ENCODE peak calls at places on chromosome 15, in seven cellular contexts. D is Right ventricle myocardium superior; R is anterior cingulate cortex; E is SK-N-SH; A is fibroblast of lung; Z is stimulated activated CD4-positive, alpha-beta T cell treated with anti-CD3 and anti-CD28 coated beads, Interleukin-4, amount 100 ng/mL, for 1 hour; J is RCC 7860. V is an unnamed sample.
A peak's percentile ranks its signal among the peaks of the same experiment; 100 is the strongest.

GRCh38 chr15:71792521-71792920 is 17.8 kb upstream of the NR2E3 start:
- DNase-seq in E (no peak), Z (no peak), A (peak; percentile 87), D (no peak), R (no peak), J (peak; percentile 62), V (no peak)

GRCh38 chr15:90114451-90114901 is 12.2 kb upstream of the IDH2 start:
- DNase-seq in Z (no peak), A (peak; percentile 24), J (no peak), E (no peak), R (no peak), D (no peak), V (no peak)

GRCh38 chr15:83435202-83435601 is 11.9 kb upstream of the SH3GL3 start:
- DNase-seq in D (no peak), Z (no peak), A (peak; percentile 71), R (no peak), J (peak; percentile 43), E (no peak), V (peak; percentile 16)

GRCh38 chr15:64045774-64046346 is 425 bp downstream of the DAPK2 start:
- DNase-seq in R (no peak), D (peak; percentile 67), E (peak; percentile 89), J (no peak), Z (no peak), A (peak; percentile 11), V (peak; percentile 53)

GRCh38 chr15:40108061-40108854 is 421 bp downstream of the BMF start:
- DNase-seq in D (peak; percentile 83), A (peak; percentile 55), J (peak; percentile 5), Z (no peak), R (no peak), E (peak; percentile 66), V (peak; percentile 50)

GRCh38 chr15:28955686-28956421 is 70.1 kb downstream of the APBA2 start:
- DNase-seq in D (no peak), A (peak; percentile 94), R (no peak), J (peak; percentile 27), E (no peak), Z (no peak), V (no peak)

GRCh38 chr15:77702211-77702957 is 69.7 kb upstream of the LINGO1 start:
- DNase-seq in A (peak; percentile 28), E (no peak), Z (peak; percentile 8), D (no peak), R (no peak), J (no peak), V (peak; percentile 51)

GRCh38 chr15:52783929-52784798 is 6.0 kb downstream of the ONECUT1 start:
- DNase-seq in Z (peak; percentile 48), R (no peak), E (peak; percentile 81), J (no peak), D (no peak), A (no peak), V (peak; percentile 65)

GRCh38 chr15:71332605-71333004 is 217.3 kb downstream of the THSD4 start:
- DNase-seq in E (no peak), R (no peak), A (peak; percentile 80), D (no peak), Z (no peak), J (no peak), V (no peak)

GRCh38 chr15:82807920-82808633 is 1.4 kb upstream of the WHAMM start:
- DNase-seq in J (no peak), A (no peak), E (no peak), R (no peak), Z (no peak), D (no peak), V (peak; percentile 58)

GRCh38 chr15:56959318-56959648 is 40.8 kb downstream of the TCF12 start:
- DNase-seq in D (no peak), Z (no peak), E (no peak), A (no peak), J (no peak), R (no peak), V (no peak)

GRCh38 chr15:87619161-87619960 is 637.2 kb downstream of the NTRK3 start:
- DNase-seq in D (peak; percentile 50), R (no peak), J (peak; percentile 66), A (peak; percentile 95), Z (no peak), E (peak; percentile 15), V (no peak)

GRCh38 chr15:47933865-47934264 is 186.9 kb upstream of the SLC24A5 start:
- DNase-seq in R (no peak), D (no peak), E (no peak), Z (no peak), A (no peak), J (no peak), V (no peak)

GRCh38 chr15:68769702-68770101 is 51.0 kb downstream of the ANP32A start:
- DNase-seq in D (no peak), A (no peak), Z (no peak), R (no peak), J (no peak), E (no peak), V (no peak)

GRCh38 chr15:52689562-52689961 is 10.4 kb upstream of the ATOSA start:
- DNase-seq in E (no peak), J (no peak), A (no peak), R (no peak), D (no peak), Z (no peak), V (no peak)

GRCh38 chr15:77541421-77542181 is 91.1 kb downstream of the LINGO1 start:
- DNase-seq in A (peak; percentile 32), J (no peak), R (peak; percentile 55), Z (no peak), D (peak; percentile 47), E (no peak), V (no peak)

V was measured in Karpas-422.